ENCODE peak calls at places on chromosomes 1 and 21, in seven cellular contexts. Q is A549, U is tibial nerve, P is cardiac muscle cell, X is pancreas, S is spleen, A is kidney. Z is an unnamed sample. For H3K4me1, the result is how much of the 10 kb centered on the place peaks cover.

GRCh38 chr21:31873696-31874599 is 1.1 kb downstream of the HUNK start:
- DNase-seq in X (peak), S (peak), U (peak), A (peak), Q (peak), P (peak), Z (peak)

GRCh38 chr1:201826830-201827229 is 2.1 kb upstream of the IPO9 start:
- DNase-seq in P (peak), Q (no peak), X (no peak), A (no peak), S (no peak), U (no peak), Z (no peak)

GRCh38 chr1:113253979-113254378 is 136.3 kb upstream of the MAGI3 start:
- DNase-seq in U (no peak), P (no peak), A (no peak), Q (no peak), X (no peak), S (no peak), Z (no peak)

GRCh38 chr1:163211667-163212066 is 9.0 kb upstream of the RGS5 start:
- DNase-seq in A (no peak), P (no peak), S (no peak), U (no peak), Q (no peak), X (no peak), Z (no peak)

GRCh38 chr1:162422662-162423375 is 10.9 kb upstream of the SH2D1B start:
- DNase-seq in S (no peak), X (no peak), U (no peak), Q (no peak), A (no peak), P (no peak), Z (no peak)

GRCh38 chr1:201259476-201260235 is 23.6 kb upstream of the PKP1 start:
- DNase-seq in U (no peak), P (no peak), A (peak), S (peak), X (no peak), Q (no peak), Z (peak)

GRCh38 chr1:113648478-113648877 is 110.8 kb downstream of the PHTF1 start:
- DNase-seq in A (no peak), U (no peak), S (no peak), P (no peak), X (no peak), Q (no peak), Z (no peak)

GRCh38 chr1:96596226-96596625 is 125.4 kb upstream of the PTBP2 start:
- DNase-seq in S (no peak), X (no peak), P (peak), U (no peak), A (no peak), Q (peak), Z (peak)

GRCh38 chr1:173832748-173833147 is 8.1 kb upstream of the CENPL start:
- DNase-seq in P (no peak), S (no peak), X (no peak), A (no peak), Q (no peak), U (no peak), Z (no peak)

GRCh38 chr1:1426496-1426960 is 5.5 kb upstream of the ANKRD65 start:
- DNase-seq in A (peak), X (no peak), P (no peak), S (peak), Q (no peak), U (no peak), Z (no peak)

GRCh38 chr1:178344513-178345077 is 152.2 kb downstream of the CLEC20A start:
- DNase-seq in P (peak), X (no peak), U (no peak), S (no peak), A (no peak), Q (peak), Z (peak)

GRCh38 chr1:230301820-230302219 is 124.3 kb downstream of the PGBD5 start:
- DNase-seq in U (no peak), P (no peak), S (peak), A (peak), X (no peak), Q (no peak), Z (no peak)

GRCh38 chr1:8603220-8603616 is 214.2 kb downstream of the RERE start:
- DNase-seq in Q (no peak), S (no peak), P (no peak), U (no peak), X (no peak), A (no peak), Z (no peak)

GRCh38 chr1:150925080-150925479 is 1.1 kb upstream of the SETDB1 start:
- DNase-seq in P (no peak), U (no peak), A (no peak), S (peak), Q (no peak), X (peak), Z (peak)

GRCh38 chr1:99603699-99604595 is 42.0 kb upstream of the PALMD start:
- DNase-seq in P (no peak), S (no peak), X (no peak), Q (no peak), U (no peak), A (no peak), Z (no peak)

GRCh38 chr1:200624679-200625335 is 4.3 kb upstream of the KIF14 start:
- DNase-seq in A (no peak), S (no peak), U (no peak), X (no peak), P (peak), Q (no peak), Z (no peak)

GRCh38 chr1:170593612-170594011 is 61.6 kb downstream of the GORAB start:
- DNase-seq in Q (no peak), U (no peak), X (no peak), P (no peak), S (no peak), A (no peak), Z (no peak)
- H3K4me3 ChIP-seq in Q (no peak), U (peak), X (no peak), P (no peak), S (no peak), A (no peak), Z (no peak)

GRCh38 chr1:207813513-207813881 is 61.6 kb downstream of the CD46 start:
- DNase-seq in A (peak), S (no peak), U (no peak), X (no peak), Q (no peak), P (no peak), Z (no peak)
- H3K4me1 ChIP-seq in A (half or more), S (half or more), U (half or more), X (half or more), Q (under half), P (under half), Z (under half)

GRCh38 chr1:45522324-45523104 is 830 bp upstream of the PRDX1 start:
- DNase-seq in P (no peak), S (peak), Q (peak), X (no peak), A (peak), U (no peak), Z (no peak)

GRCh38 chr1:45521413-45522323 is at the start of gene PRDX1:
- DNase-seq in U (peak), Q (peak), A (peak), P (peak), S (peak), X (peak), Z (peak)

GRCh38 chr1:45516465-45516864 is 5.2 kb downstream of the PRDX1 start:
- DNase-seq in U (no peak), A (no peak), X (no peak), S (peak), P (no peak), Q (no peak), Z (no peak)

DNA sequence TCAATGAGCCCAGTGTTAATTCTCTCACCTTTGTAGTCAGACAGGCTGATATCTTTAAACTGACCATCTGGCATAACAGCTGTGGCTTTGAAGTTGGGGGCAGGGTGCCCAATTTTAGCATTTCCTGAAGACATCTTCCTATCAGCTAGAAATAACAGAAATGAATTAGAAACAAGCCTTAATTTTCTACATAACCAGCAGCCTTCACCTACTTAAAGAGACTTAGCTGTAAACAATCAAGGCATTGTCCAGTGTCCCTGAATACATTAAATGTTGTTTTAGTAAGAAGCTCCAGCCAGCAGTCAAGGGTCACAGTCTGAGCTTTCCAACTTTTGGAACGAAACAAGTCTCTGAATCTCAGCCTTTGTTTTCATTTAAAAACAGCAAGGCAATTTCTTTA is 2.8 kb downstream of the PRDX1 start:
- DNase-seq in P (no peak), Q (no peak), S (no peak), X (no peak), A (no peak), U (no peak), Z (no peak)
- H3K4me3 ChIP-seq in P (peak), Q (peak), S (peak), X (no peak), A (no peak), U (no peak), Z (peak)

GRCh38 chr1:29280780-29281131 is 44.4 kb downstream of the PTPRU start:
- DNase-seq in P (no peak), A (no peak), U (no peak), Q (no peak), S (no peak), X (no peak), Z (no peak)

GRCh38 chr1:29281531-29281930 is 45.2 kb downstream of the PTPRU start:
- DNase-seq in P (no peak), Q (no peak), U (no peak), S (no peak), A (no peak), X (no peak), Z (no peak)

GRCh38 chr1:29279896-29280779 is 43.8 kb downstream of the PTPRU start:
- DNase-seq in X (no peak), U (no peak), P (no peak), A (no peak), S (no peak), Q (no peak), Z (no peak)

GRCh38 chr1:29282135-29282923 is 46.0 kb downstream of the PTPRU start:
- DNase-seq in U (no peak), S (no peak), P (no peak), X (no peak), Q (no peak), A (no peak), Z (no peak)

GRCh38 chr1:29279406-29279805 is 43.1 kb downstream of the PTPRU start:
- DNase-seq in A (no peak), Q (no peak), S (no peak), P (no peak), X (no peak), U (no peak), Z (no peak)
- H3K4me1 ChIP-seq in A (under half), Q (under half), S (under half), P (under half), X (under half), U (under half), Z (under half)

GRCh38 chr1:222732216-222733159 is 4.5 kb upstream of the FAM177B start:
- DNase-seq in P (no peak), Q (no peak), S (no peak), X (no peak), U (no peak), A (no peak), Z (no peak)
- H3K4me3 ChIP-seq in P (no peak), Q (no peak), S (peak), X (no peak), U (no peak), A (no peak), Z (no peak)

DNA sequence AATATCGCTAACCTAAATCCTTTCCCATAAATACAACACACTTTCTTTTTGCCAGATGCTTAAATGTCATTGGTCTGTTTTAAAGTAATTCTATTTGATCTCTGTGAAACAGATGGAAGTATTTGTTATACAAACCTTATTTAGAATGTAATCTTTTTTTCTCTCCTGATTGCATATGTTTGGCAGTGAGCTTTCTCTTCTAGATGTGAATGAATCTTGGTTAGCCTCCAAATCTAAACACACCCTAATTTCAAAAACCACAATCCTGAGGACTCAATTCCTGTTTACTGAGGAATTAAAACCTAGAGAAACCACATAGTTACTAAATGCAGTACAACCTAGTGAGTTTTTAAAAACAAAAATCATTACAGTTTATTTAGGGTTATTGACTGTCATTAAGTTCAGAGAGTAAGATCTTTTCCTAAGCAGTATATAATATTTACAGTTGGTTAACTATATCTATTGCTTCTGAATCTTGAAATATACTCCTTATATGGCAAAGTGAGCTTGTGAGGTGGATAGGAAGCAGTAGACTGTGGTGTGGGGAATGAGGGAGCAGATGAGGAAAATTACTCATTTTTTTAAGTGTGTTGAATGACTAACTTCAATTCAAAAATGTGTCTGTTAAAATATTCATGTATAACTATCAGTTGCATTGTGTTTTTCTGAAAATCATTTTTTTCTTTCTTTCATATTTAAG is 218.7 kb downstream of the FMN2 start:
- DNase-seq in U (no peak), Q (no peak), A (no peak), X (no peak), S (no peak), P (no peak), Z (no peak)
- H3K4me1 ChIP-seq in U (under half), Q (half or more), A (under half), X (under half), S (under half), P (under half), Z (under half)

GRCh38 chr1:194281372-194281771 is 1095.0 kb upstream of the B3GALT2 start:
- DNase-seq in X (no peak), A (no peak), Q (no peak), U (no peak), S (no peak), P (peak), Z (no peak)

GRCh38 chr1:194273660-194274059 is 1087.2 kb upstream of the B3GALT2 start:
- DNase-seq in S (no peak), Q (no peak), U (no peak), P (no peak), A (no peak), X (no peak), Z (no peak)

GRCh38 chr1:194280463-194280862 is 1094.0 kb upstream of the B3GALT2 start:
- DNase-seq in U (no peak), A (no peak), S (no peak), Q (peak), X (no peak), P (no peak), Z (no peak)

GRCh38 chr1:194279975-194280374 is 1093.6 kb upstream of the B3GALT2 start:
- DNase-seq in P (no peak), A (no peak), S (no peak), X (no peak), U (no peak), Q (no peak), Z (no peak)

GRCh38 chr1:194277927-194278326 is 1091.5 kb upstream of the B3GALT2 start:
- DNase-seq in P (no peak), Q (no peak), S (no peak), U (no peak), A (no peak), X (no peak), Z (no peak)
- H3K4me3 ChIP-seq in P (no peak), Q (no peak), S (no peak), U (no peak), A (no peak), X (no peak), Z (no peak)

GRCh38 chr1:25435315-25436103 is 4.8 kb downstream of the MACO1 start:
- DNase-seq in U (no peak), P (no peak), X (no peak), A (no peak), Q (no peak), S (no peak), Z (no peak)
- H3K4me1 ChIP-seq in U (half or more), P (under half), X (under half), A (under half), Q (under half), S (half or more), Z (under half)

GRCh38 chr1:153627797-153628626 is at the start of gene S100A1:
- DNase-seq in S (no peak), X (no peak), A (peak), U (no peak), Q (no peak), P (no peak), Z (no peak)
- H3K4me3 ChIP-seq in S (peak), X (peak), A (peak), U (peak), Q (peak), P (peak), Z (peak)

GRCh38 chr21:42229676-42230075 is 10.7 kb downstream of the ABCG1 start:
- DNase-seq in S (no peak), A (peak), X (no peak), Q (no peak), P (no peak), U (no peak), Z (no peak)

GRCh38 chr21:42230636-42231035 is 11.7 kb downstream of the ABCG1 start:
- DNase-seq in A (peak), U (no peak), P (no peak), Q (no peak), S (no peak), X (no peak), Z (no peak)

GRCh38 chr21:42232176-42232825 is 13.4 kb downstream of the ABCG1 start:
- DNase-seq in A (peak), S (peak), X (no peak), U (no peak), P (no peak), Q (no peak), Z (peak)

GRCh38 chr21:42233067-42233981 is 14.4 kb downstream of the ABCG1 start:
- DNase-seq in P (peak), U (peak), S (peak), X (peak), A (peak), Q (no peak), Z (peak)

GRCh38 chr21:42231761-42232160 is 12.8 kb downstream of the ABCG1 start:
- DNase-seq in Q (no peak), X (no peak), A (peak), S (peak), P (no peak), U (no peak), Z (no peak)
- H3K4me1 ChIP-seq in Q (under half), X (under half), A (under half), S (half or more), P (under half), U (half or more), Z (under half)